ENCODE peak calls at places on chromosomes 5 and 9, in seven cellular contexts. E, T, H, Q, J, C and S are unnamed samples.
A peak's percentile ranks its signal among the peaks of the same experiment; 100 is the strongest.

GRCh38 chr5:175710361-175710760 is 52.5 kb downstream of the HRH2 start:
- DNase-seq in E (peak; percentile 24), T (no peak), H (peak; percentile 24), Q (no peak), J (no peak), C (no peak), S (peak; percentile 11)

GRCh38 chr5:56814361-56814962 is 887 bp upstream of the MAP3K1 start:
- DNase-seq in E (peak; percentile 64), T (peak; percentile 19), H (peak; percentile 36), Q (no peak), J (peak; percentile 31), C (peak; percentile 48), S (peak; percentile 75)

GRCh38 chr5:95871407-95871806 is 48.9 kb upstream of the GLRX start:
- DNase-seq in E (no peak), T (no peak), H (no peak), Q (no peak), J (no peak), C (no peak), S (no peak)

GRCh38 chr5:149113669-149114068 is 27.6 kb upstream of the ABLIM3 start:
- DNase-seq in E (no peak), T (no peak), H (no peak), Q (no peak), J (no peak), C (no peak), S (no peak)

GRCh38 chr5:175032013-175032412 is 307.6 kb downstream of the MSX2 start:
- DNase-seq in E (no peak), T (no peak), H (peak; percentile 69), Q (no peak), J (no peak), C (no peak), S (no peak)

GRCh38 chr5:143376911-143377838 is 26.3 kb downstream of the NR3C1 start:
- DNase-seq in E (no peak), T (no peak), H (no peak), Q (peak; percentile 7), J (peak; percentile 64), C (no peak), S (no peak)

GRCh38 chr5:53048248-53048647 is 59.1 kb downstream of the ITGA2 start:
- DNase-seq in E (no peak), T (no peak), H (no peak), Q (no peak), J (no peak), C (no peak), S (no peak)

GRCh38 chr9:694499-695154 is 146.9 kb upstream of the DMRT1 start:
- DNase-seq in E (no peak), T (no peak), H (no peak), Q (no peak), J (peak; percentile 72), C (peak; percentile 35), S (peak; percentile 55)

GRCh38 chr5:128736567-128736966 is 198.5 kb upstream of the FBN2 start:
- DNase-seq in E (no peak), T (no peak), H (no peak), Q (peak; percentile 4), J (peak; percentile 12), C (peak; percentile 24), S (no peak)

GRCh38 chr5:59620535-59621212 is 272.9 kb downstream of the PDE4D start:
- DNase-seq in E (no peak), T (no peak), H (no peak), Q (no peak), J (no peak), C (no peak), S (no peak)

GRCh38 chr9:81431662-81432061 is 257.7 kb downstream of the TLE1 start:
- DNase-seq in E (no peak), T (no peak), H (no peak), Q (no peak), J (no peak), C (no peak), S (no peak)

GRCh38 chr9:129258124-129258822 is 80.2 kb upstream of the IER5L start:
- DNase-seq in E (peak; percentile 96), T (peak; percentile 96), H (peak; percentile 86), Q (peak; percentile 77), J (peak; percentile 92), C (peak; percentile 96), S (peak; percentile 72)

GRCh38 chr9:35272989-35273388 is 111.2 kb downstream of the UNC13B start:
- DNase-seq in E (no peak), T (no peak), H (no peak), Q (no peak), J (no peak), C (no peak), S (no peak)

GRCh38 chr9:99828417-99829176 is 6.9 kb downstream of the NR4A3 start:
- DNase-seq in E (no peak), T (no peak), H (no peak), Q (no peak), J (no peak), C (peak; percentile 25), S (peak; percentile 9)

GRCh38 chr5:55638455-55638854 is 73.7 kb downstream of the SLC38A9 start:
- DNase-seq in E (no peak), T (no peak), H (no peak), Q (no peak), J (no peak), C (no peak), S (no peak)

GRCh38 chr5:68264024-68264956 is 48.7 kb downstream of the PIK3R1 start:
- DNase-seq in E (peak; percentile 71), T (no peak), H (no peak), Q (no peak), J (no peak), C (peak; percentile 75), S (no peak)

GRCh38 chr5:172758077-172758835 is 12.7 kb downstream of the DUSP1 start:
- DNase-seq in E (peak; percentile 85), T (no peak), H (no peak), Q (no peak), J (peak; percentile 95), C (peak; percentile 40), S (no peak)

GRCh38 chr9:100505564-100506159 is 32.7 kb downstream of the TMEFF1 start:
- DNase-seq in E (peak; percentile 85), T (peak; percentile 24), H (peak; percentile 65), Q (peak; percentile 61), J (peak; percentile 77), C (peak; percentile 67), S (peak; percentile 79)

GRCh38 chr5:166031926-166032325 is 2259.5 kb upstream of the WWC1 start:
- DNase-seq in E (no peak), T (no peak), H (no peak), Q (no peak), J (no peak), C (no peak), S (no peak)

GRCh38 chr5:158716668-158717067 is 383.0 kb downstream of the EBF1 start:
- DNase-seq in E (no peak), T (no peak), H (no peak), Q (no peak), J (no peak), C (no peak), S (no peak)

GRCh38 chr5:159091051-159091450 is 8.7 kb downstream of the EBF1 start:
- DNase-seq in E (no peak), T (no peak), H (no peak), Q (no peak), J (no peak), C (no peak), S (no peak)

GRCh38 chr5:66171349-66172344 is 27.5 kb downstream of the SREK1 start:
- DNase-seq in E (no peak), T (peak; percentile 32), H (no peak), Q (no peak), J (peak; percentile 50), C (no peak), S (peak; percentile 36)

GRCh38 chr5:66169534-66169933 is 25.4 kb downstream of the SREK1 start:
- DNase-seq in E (no peak), T (no peak), H (no peak), Q (no peak), J (no peak), C (no peak), S (no peak)

GRCh38 chr5:66170196-66170919 is 26.3 kb downstream of the SREK1 start:
- DNase-seq in E (no peak), T (no peak), H (no peak), Q (no peak), J (no peak), C (no peak), S (no peak)

GRCh38 chr5:66178799-66179198 is 34.7 kb downstream of the SREK1 start:
- DNase-seq in E (no peak), T (no peak), H (no peak), Q (no peak), J (no peak), C (no peak), S (no peak)

GRCh38 chr5:66174338-66174737 is 30.2 kb downstream of the SREK1 start:
- DNase-seq in E (no peak), T (no peak), H (no peak), Q (no peak), J (peak; percentile 39), C (no peak), S (no peak)
- TF ChIP-seq CTCF in E (peak; percentile 27), T (no peak), H (no peak), Q (peak; percentile 19), J (no peak), C (peak; percentile 41), S (peak; percentile 22)

DNA sequence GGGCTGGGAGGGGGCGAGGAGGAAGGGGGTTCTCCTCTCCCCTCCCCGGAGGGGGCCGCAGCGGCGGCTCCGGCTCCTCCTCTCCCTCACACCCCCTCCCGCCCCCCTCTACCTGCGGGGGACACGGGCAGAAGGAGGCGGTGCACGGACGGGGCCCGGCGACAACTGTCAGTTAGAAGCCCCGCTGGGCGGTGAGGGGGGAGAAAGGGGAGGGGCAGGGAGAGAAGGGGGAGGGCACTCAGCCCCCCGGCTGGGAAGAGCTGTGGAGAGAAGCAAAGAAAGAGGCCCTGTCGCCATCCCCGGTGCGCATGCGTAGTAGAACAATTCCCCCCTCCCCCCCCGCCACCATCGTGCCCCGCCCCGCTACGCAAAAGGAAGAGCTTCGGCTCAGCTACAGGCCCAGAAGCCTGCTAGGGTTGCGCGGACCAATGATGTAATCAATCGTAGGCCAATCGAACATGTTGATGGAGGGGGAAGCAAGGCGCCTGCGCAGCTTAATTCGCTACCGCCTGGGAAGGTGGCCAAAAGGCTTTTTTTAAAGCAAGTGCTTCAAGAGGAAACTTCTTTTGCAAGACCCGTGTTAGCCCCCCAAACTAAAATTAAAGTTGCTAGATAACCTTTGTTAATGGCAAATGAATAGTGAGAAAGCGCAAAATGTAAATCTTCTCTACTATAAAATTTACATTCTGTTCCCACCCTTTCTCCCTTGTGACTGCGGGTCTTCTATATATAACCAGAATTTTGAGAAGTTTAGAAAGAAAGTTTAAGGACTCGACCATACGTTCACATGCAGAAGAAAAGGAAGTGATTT is 7.0 kb downstream of the RANBP6 start:
- DNase-seq in E (peak; percentile 99), T (peak; percentile 96), H (peak; percentile 96), Q (peak; percentile 98), J (peak; percentile 99), C (peak; percentile 97), S (peak; percentile 96)
- TF ChIP-seq POLR2A in E (peak; percentile 51), T (peak; percentile 30), H (no peak), Q (no peak), J (no peak), C (no peak), S (peak; percentile 22)

DNA sequence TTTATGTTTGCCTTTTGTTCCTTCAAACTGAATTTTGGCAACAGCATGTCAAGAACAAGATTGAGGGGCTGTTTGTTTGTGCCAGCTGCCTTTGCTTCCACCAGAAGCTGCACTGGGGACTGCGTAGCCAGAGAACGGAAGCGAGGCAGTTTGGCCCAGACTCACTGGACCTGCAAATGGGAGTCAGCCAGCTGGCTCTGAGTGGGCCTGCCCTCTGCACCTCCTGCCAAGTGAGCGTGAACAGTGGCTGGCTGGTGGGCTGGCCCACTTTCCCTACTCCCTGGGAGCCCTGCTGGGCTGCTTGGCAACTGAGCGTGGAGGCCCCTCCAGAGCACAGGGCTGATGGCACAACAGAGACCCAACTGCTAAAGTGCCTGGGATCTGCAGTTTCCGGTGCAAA is 111.6 kb downstream of the GALNT10 start:
- DNase-seq in E (no peak), T (peak; percentile 44), H (peak; percentile 73), Q (no peak), J (no peak), C (peak; percentile 85), S (peak; percentile 95)
- H3K27ac ChIP-seq in E (no peak overlapping the region), T (no peak overlapping the region), H (peak overlapping the region; percentile 31), Q (no peak overlapping the region), J (no peak overlapping the region), C (peak overlapping the region; percentile 19), S (peak overlapping the region; percentile 58)

GRCh38 chr5:4579679-4580078 is 560.5 kb upstream of the ADAMTS16 start:
- DNase-seq in E (no peak), T (no peak), H (no peak), Q (no peak), J (no peak), C (no peak), S (no peak)
- TF ChIP-seq CTCF in E (no peak), T (no peak), H (no peak), Q (no peak), J (no peak), C (no peak), S (no peak)